ENCODE peak calls at places on chromosomes 6 and 20, in five cellular contexts. One of them, this sample, is unnamed.

GRCh38 chr20:63693975-63694595 is 2.4 kb upstream of the TNFRSF6B start:
- DNase-seq in HCT116: no peak
- DNase-seq in K562: no peak
- DNase-seq in GM12878: no peak
- DNase-seq in HepG2: no peak
- DNase-seq in this sample: peak

GRCh38 chr6:36728289-36729168 is 30.9 kb downstream of the RAB44 start:
- DNase-seq in HCT116: no peak
- DNase-seq in K562: no peak
- DNase-seq in GM12878: no peak
- DNase-seq in HepG2: no peak
- DNase-seq in this sample: no peak

GRCh38 chr6:31170600-31170881 is at the start of gene POU5F1:
- DNase-seq in HCT116: no peak
- DNase-seq in K562: no peak
- DNase-seq in GM12878: no peak
- DNase-seq in HepG2: no peak
- DNase-seq in this sample: no peak

GRCh38 chr6:68710496-68710895 is 75.4 kb downstream of the ADGRB3 start:
- DNase-seq in HCT116: no peak
- DNase-seq in K562: no peak
- DNase-seq in GM12878: no peak
- DNase-seq in HepG2: no peak
- DNase-seq in this sample: no peak

GRCh38 chr6:31400467-31401289 is 2.7 kb upstream of the MICA start:
- DNase-seq in HCT116: peak
- DNase-seq in K562: peak
- DNase-seq in GM12878: no peak
- DNase-seq in HepG2: peak
- DNase-seq in this sample: no peak

GRCh38 chr20:25686081-25687077 is 10.3 kb downstream of the ZNF337 start:
- DNase-seq in HCT116: no peak
- DNase-seq in K562: no peak
- DNase-seq in GM12878: no peak
- DNase-seq in HepG2: no peak
- DNase-seq in this sample: no peak

GRCh38 chr6:33977606-33978438 is 168.1 kb downstream of the GRM4 start:
- DNase-seq in HCT116: no peak
- DNase-seq in K562: no peak
- DNase-seq in GM12878: no peak
- DNase-seq in HepG2: no peak
- DNase-seq in this sample: peak

GRCh38 chr6:147508073-147508870 is at the start of gene SAMD5:
- DNase-seq in HCT116: peak
- DNase-seq in K562: peak
- DNase-seq in GM12878: no peak
- DNase-seq in HepG2: peak
- DNase-seq in this sample: peak

GRCh38 chr20:235891-236290 is 8.8 kb downstream of the DEFB129 start:
- DNase-seq in HCT116: no peak
- DNase-seq in K562: no peak
- DNase-seq in GM12878: no peak
- DNase-seq in HepG2: no peak
- DNase-seq in this sample: peak

GRCh38 chr6:130223508-130223907 is 757 bp upstream of the SAMD3 start:
- DNase-seq in HCT116: no peak
- DNase-seq in K562: no peak
- DNase-seq in GM12878: peak
- DNase-seq in HepG2: no peak
- DNase-seq in this sample: no peak

GRCh38 chr6:149636116-149636515 is 12.4 kb downstream of the KATNA1 start:
- DNase-seq in HCT116: peak
- DNase-seq in K562: no peak
- DNase-seq in GM12878: no peak
- DNase-seq in HepG2: no peak
- DNase-seq in this sample: no peak

GRCh38 chr6:34630040-34630439 is 66.5 kb downstream of the ILRUN start:
- DNase-seq in HCT116: peak
- DNase-seq in K562: no peak
- DNase-seq in GM12878: no peak
- DNase-seq in HepG2: peak
- DNase-seq in this sample: no peak

GRCh38 chr6:139230421-139230840 is 61.4 kb downstream of the TXLNB start:
- DNase-seq in HCT116: no peak
- DNase-seq in K562: no peak
- DNase-seq in GM12878: no peak
- DNase-seq in HepG2: no peak
- DNase-seq in this sample: no peak

GRCh38 chr6:117346142-117346930 is 79.4 kb downstream of the ROS1 start:
- DNase-seq in HCT116: no peak
- DNase-seq in K562: no peak
- DNase-seq in GM12878: no peak
- DNase-seq in HepG2: peak
- DNase-seq in this sample: peak

GRCh38 chr6:121925024-121925423 is 474.4 kb upstream of the HSF2 start:
- DNase-seq in HCT116: no peak
- DNase-seq in K562: no peak
- DNase-seq in GM12878: no peak
- DNase-seq in HepG2: no peak
- DNase-seq in this sample: no peak

GRCh38 chr20:36273414-36274247 is 32.5 kb upstream of the DLGAP4 start:
- DNase-seq in HCT116: peak
- DNase-seq in K562: no peak
- DNase-seq in GM12878: no peak
- DNase-seq in HepG2: no peak
- DNase-seq in this sample: peak

GRCh38 chr6:5778317-5778857 is 228.3 kb downstream of the NRN1 start:
- DNase-seq in HCT116: no peak
- DNase-seq in K562: no peak
- DNase-seq in GM12878: peak
- DNase-seq in HepG2: no peak
- DNase-seq in this sample: no peak

GRCh38 chr20:32434434-32434833 is 76.3 kb downstream of the ASXL1 start:
- DNase-seq in HCT116: no peak
- DNase-seq in K562: no peak
- DNase-seq in GM12878: no peak
- DNase-seq in HepG2: no peak
- DNase-seq in this sample: peak

GRCh38 chr6:36120979-36121706 is 9.2 kb upstream of the MAPK13 start:
- DNase-seq in HCT116: no peak
- DNase-seq in K562: peak
- DNase-seq in GM12878: no peak
- DNase-seq in HepG2: no peak
- DNase-seq in this sample: no peak

GRCh38 chr6:163394659-163395058 is 19.9 kb upstream of the QKI start:
- DNase-seq in HCT116: no peak
- DNase-seq in K562: no peak
- DNase-seq in GM12878: no peak
- DNase-seq in HepG2: no peak
- DNase-seq in this sample: no peak

GRCh38 chr6:110741517-110741916 is 73.8 kb downstream of the CDK19 start:
- DNase-seq in HCT116: no peak
- DNase-seq in K562: no peak
- DNase-seq in GM12878: no peak
- DNase-seq in HepG2: no peak
- DNase-seq in this sample: no peak

GRCh38 chr6:42045538-42046460 is 4.5 kb upstream of the TAF8 start:
- DNase-seq in HCT116: peak
- DNase-seq in K562: no peak
- DNase-seq in GM12878: peak
- DNase-seq in HepG2: no peak
- DNase-seq in this sample: no peak

GRCh38 chr6:138307352-138307751 is 70.4 kb upstream of the SMIM28 start:
- DNase-seq in HCT116: no peak
- DNase-seq in K562: no peak
- DNase-seq in GM12878: no peak
- DNase-seq in HepG2: no peak
- DNase-seq in this sample: no peak

GRCh38 chr6:140779341-140779740 is 1353.4 kb upstream of the GJE1 start:
- DNase-seq in HCT116: no peak
- DNase-seq in K562: no peak
- DNase-seq in GM12878: no peak
- DNase-seq in HepG2: no peak
- DNase-seq in this sample: no peak

GRCh38 chr6:146289816-146290588 is 253.6 kb upstream of the RAB32 start:
- DNase-seq in HCT116: no peak
- DNase-seq in K562: no peak
- DNase-seq in GM12878: no peak
- DNase-seq in HepG2: no peak
- DNase-seq in this sample: no peak

GRCh38 chr20:43988867-43989266 is 74.2 kb downstream of the TOX2 start:
- DNase-seq in HCT116: no peak
- DNase-seq in K562: no peak
- DNase-seq in GM12878: no peak
- DNase-seq in HepG2: no peak
- DNase-seq in this sample: no peak

GRCh38 chr20:36872857-36873256 is 3.1 kb upstream of the TLDC2 start:
- DNase-seq in HCT116: no peak
- DNase-seq in K562: no peak
- DNase-seq in GM12878: no peak
- DNase-seq in HepG2: no peak
- DNase-seq in this sample: peak

GRCh38 chr6:148747145-148747492 is 289 bp downstream of the UST start:
- DNase-seq in HCT116: no peak
- DNase-seq in K562: peak
- DNase-seq in GM12878: no peak
- DNase-seq in HepG2: no peak
- DNase-seq in this sample: peak

GRCh38 chr6:111033628-111034289 is 51.9 kb downstream of the RPF2 start:
- DNase-seq in HCT116: no peak
- DNase-seq in K562: no peak
- DNase-seq in GM12878: no peak
- DNase-seq in HepG2: no peak
- DNase-seq in this sample: no peak

GRCh38 chr6:10033223-10033829 is 381.5 kb downstream of the TFAP2A start:
- DNase-seq in HCT116: no peak
- DNase-seq in K562: no peak
- DNase-seq in GM12878: no peak
- DNase-seq in HepG2: peak
- DNase-seq in this sample: no peak

GRCh38 chr6:44256291-44257006 is 879 bp downstream of the SLC35B2 start:
- DNase-seq in HCT116: no peak
- DNase-seq in K562: no peak
- DNase-seq in GM12878: no peak
- DNase-seq in HepG2: no peak
- DNase-seq in this sample: no peak
- TF ChIP-seq POLR2AphosphoS5 in HCT116: no peak
- TF ChIP-seq POLR2AphosphoS5 in K562: no peak
- TF ChIP-seq POLR2AphosphoS5 in GM12878: peak
- TF ChIP-seq POLR2AphosphoS5 in HepG2: no peak
- TF ChIP-seq POLR2AphosphoS5 in this sample: no peak

GRCh38 chr6:141956046-141956761 is 176.5 kb upstream of the GJE1 start:
- DNase-seq in HCT116: no peak
- DNase-seq in K562: no peak
- DNase-seq in GM12878: no peak
- DNase-seq in HepG2: no peak
- DNase-seq in this sample: no peak
- TF ChIP-seq ZBTB33 in HCT116: no peak
- TF ChIP-seq ZBTB33 in K562: no peak
- TF ChIP-seq ZBTB33 in GM12878: no peak
- TF ChIP-seq ZBTB33 in HepG2: no peak
- TF ChIP-seq ZBTB33 in this sample: no peak

GRCh38 chr6:142947702-142948480 is 2.9 kb upstream of the HIVEP2 start:
- DNase-seq in HCT116: no peak
- DNase-seq in K562: no peak
- DNase-seq in GM12878: no peak
- DNase-seq in HepG2: no peak
- DNase-seq in this sample: no peak

GRCh38 chr6:142946181-142946923 is 1.4 kb upstream of the HIVEP2 start:
- DNase-seq in HCT116: peak
- DNase-seq in K562: peak
- DNase-seq in GM12878: no peak
- DNase-seq in HepG2: peak
- DNase-seq in this sample: peak

GRCh38 chr6:142945446-142946180 is 637 bp upstream of the HIVEP2 start:
- DNase-seq in HCT116: no peak
- DNase-seq in K562: peak
- DNase-seq in GM12878: no peak
- DNase-seq in HepG2: no peak
- DNase-seq in this sample: peak

GRCh38 chr6:142945071-142945445 is at the start of gene HIVEP2:
- DNase-seq in HCT116: no peak
- DNase-seq in K562: peak
- DNase-seq in GM12878: no peak
- DNase-seq in HepG2: peak
- DNase-seq in this sample: peak

GRCh38 chr6:142946924-142947701 is 2.1 kb upstream of the HIVEP2 start:
- DNase-seq in HCT116: no peak
- DNase-seq in K562: peak
- DNase-seq in GM12878: no peak
- DNase-seq in HepG2: peak
- DNase-seq in this sample: peak
- TF ChIP-seq POLR2AphosphoS5 in HCT116: peak
- TF ChIP-seq POLR2AphosphoS5 in K562: no peak
- TF ChIP-seq POLR2AphosphoS5 in GM12878: peak
- TF ChIP-seq POLR2AphosphoS5 in HepG2: no peak
- TF ChIP-seq POLR2AphosphoS5 in this sample: no peak

DNA sequence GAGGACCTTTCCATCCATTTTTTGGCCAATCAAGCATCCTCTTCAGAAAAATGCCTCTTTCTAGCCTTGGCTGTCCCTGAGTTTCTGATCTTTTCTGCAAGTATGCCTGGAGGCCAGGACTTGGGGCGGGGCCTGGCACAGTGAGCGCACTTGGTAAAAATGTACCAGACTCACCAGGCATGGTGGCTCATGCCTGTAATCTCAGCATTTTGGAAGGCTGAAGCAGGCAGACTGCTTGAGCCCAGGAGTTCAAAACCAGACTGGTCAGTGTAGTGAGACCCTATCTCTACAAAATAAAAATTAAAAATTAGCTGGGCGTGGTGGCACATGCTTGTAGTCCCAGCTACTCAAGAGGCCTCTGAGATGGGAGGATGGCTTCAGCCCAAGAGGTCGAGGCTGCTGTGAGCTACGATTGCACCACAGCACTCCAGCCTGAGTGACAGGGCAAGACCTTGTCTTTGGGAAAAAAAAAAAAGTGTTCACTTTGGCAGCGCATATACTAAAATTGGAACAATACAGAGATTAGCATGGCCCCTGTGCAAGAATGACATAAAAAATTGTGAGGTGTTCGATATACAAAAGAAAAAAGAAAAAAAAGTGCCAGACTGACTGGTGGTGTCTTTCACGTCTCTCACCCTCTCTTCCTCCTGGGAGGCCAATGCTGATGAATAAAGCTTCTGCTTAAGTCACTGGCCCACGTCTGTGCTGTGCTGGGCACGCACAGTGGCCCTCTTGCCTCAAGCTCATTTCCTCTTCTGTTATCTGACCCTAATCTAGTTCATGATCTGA is 18.1 kb upstream of the SLC9A8 start:
- DNase-seq in HCT116: no peak
- DNase-seq in K562: no peak
- DNase-seq in GM12878: no peak
- DNase-seq in HepG2: no peak
- DNase-seq in this sample: no peak
- TF ChIP-seq ZBTB33 in HCT116: no peak
- TF ChIP-seq ZBTB33 in K562: no peak
- TF ChIP-seq ZBTB33 in GM12878: no peak
- TF ChIP-seq ZBTB33 in HepG2: no peak
- TF ChIP-seq ZBTB33 in this sample: no peak